ENCODE peak calls at places on chromosomes 6 and 20, in six cellular contexts. A is lower leg skin, M is neural progenitor cell, H is GM12865, W is uterus, D is ovary. K is an unnamed sample.

GRCh38 chr20:49282584-49283171 is 4.8 kb upstream of the ZNFX1 start:
- DNase-seq in M (peak), D (no peak), W (no peak), A (no peak), H (peak), K (no peak)

GRCh38 chr6:83536034-83536646 is 23.8 kb downstream of the PRSS35 start:
- DNase-seq in D (peak), A (no peak), H (peak), M (peak), W (no peak), K (peak)

GRCh38 chr6:155132617-155133016 is 131.2 kb upstream of the CLDN20 start:
- DNase-seq in D (no peak), M (no peak), A (peak), W (no peak), H (no peak), K (no peak)

GRCh38 chr20:9235518-9235917 is 166.6 kb downstream of the PLCB4 start:
- DNase-seq in A (no peak), D (no peak), H (no peak), M (no peak), W (no peak), K (no peak)

GRCh38 chr20:38458314-38458713 is 14.3 kb upstream of the RALGAPB start:
- DNase-seq in W (no peak), A (no peak), H (no peak), D (no peak), M (no peak), K (no peak)

GRCh38 chr6:170464524-170464979 is 88.6 kb downstream of the PSMB1 start:
- DNase-seq in D (no peak), H (peak), A (peak), W (no peak), M (no peak), K (no peak)

GRCh38 chr20:35902545-35902941 is 51.8 kb downstream of the SCAND1 start:
- DNase-seq in W (no peak), A (no peak), H (no peak), D (no peak), M (no peak), K (no peak)

GRCh38 chr6:117200067-117200466 is 65.3 kb upstream of the VGLL2 start:
- DNase-seq in W (no peak), H (no peak), M (no peak), D (no peak), A (no peak), K (no peak)

GRCh38 chr20:61980647-61981583 is 84.8 kb downstream of the TAF4 start:
- DNase-seq in W (no peak), M (peak), D (no peak), A (no peak), H (peak), K (peak)

GRCh38 chr6:30954631-30955366 is 14.0 kb downstream of the MUCL3 start:
- DNase-seq in A (no peak), D (no peak), M (no peak), W (no peak), H (no peak), K (no peak)

GRCh38 chr20:49612127-49612738 is 44.3 kb upstream of the PTGIS start:
- DNase-seq in H (no peak), M (no peak), A (no peak), W (no peak), D (no peak), K (no peak)

GRCh38 chr6:142784344-142784743 is 160.6 kb downstream of the HIVEP2 start:
- DNase-seq in D (no peak), W (no peak), H (peak), A (no peak), M (no peak), K (no peak)

DNA sequence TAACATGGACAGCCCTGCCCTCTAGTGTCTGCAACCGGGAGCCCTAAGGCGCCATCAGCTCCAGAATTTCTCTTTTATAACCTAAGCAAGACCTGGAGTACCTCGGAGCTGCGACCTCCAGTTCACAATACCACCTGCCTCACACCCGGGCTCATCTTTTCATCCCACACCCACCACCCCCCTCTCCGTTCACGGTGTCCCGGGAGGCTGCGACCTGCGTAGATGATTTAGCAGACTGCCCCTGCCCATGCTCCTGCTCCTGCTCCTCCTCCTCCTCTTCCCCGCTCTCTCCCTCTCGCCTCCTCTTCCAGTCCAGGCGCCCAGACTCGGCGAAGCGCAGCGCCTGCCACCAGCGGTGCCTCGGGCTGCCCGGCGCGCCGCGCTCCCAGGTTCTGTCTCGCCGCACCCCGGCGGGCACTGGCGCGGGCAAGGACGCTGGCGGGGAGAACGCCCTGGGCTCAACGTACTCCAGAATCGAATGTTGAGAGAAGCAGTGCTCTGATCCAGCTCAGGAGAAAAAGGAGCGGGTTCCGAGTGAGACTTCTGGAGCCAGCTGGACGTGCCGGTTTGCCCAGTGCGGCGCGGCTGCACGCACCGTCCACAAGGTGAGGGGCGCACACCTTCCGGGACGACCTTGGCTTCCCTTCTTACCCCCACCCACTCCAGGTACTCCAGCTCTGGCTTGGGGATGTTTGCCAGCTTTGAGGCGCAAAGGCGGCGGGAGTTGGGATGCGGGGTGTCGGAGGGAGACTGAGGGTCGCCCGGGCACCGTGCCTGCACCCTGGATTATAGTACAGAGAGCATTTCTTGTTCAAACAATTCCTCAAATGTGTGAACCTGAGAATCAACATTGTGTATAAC is at the start of gene HTR1E:
- DNase-seq in M (peak), A (no peak), D (peak), W (peak), H (peak), K (peak)
- H3K4me3 ChIP-seq in M (peak), A (no peak), D (peak), W (peak), H (no peak), K (no peak)

GRCh38 chr6:128417698-128418097 is 102.7 kb downstream of the PTPRK start:
- DNase-seq in H (no peak), A (no peak), M (no peak), W (no peak), D (no peak), K (no peak)
- H3K4me3 ChIP-seq in H (no peak), A (no peak), M (no peak), W (no peak), D (no peak), K (no peak)

GRCh38 chr20:59269396-59270025 is 30.9 kb upstream of the EDN3 start:
- DNase-seq in M (peak), H (no peak), A (no peak), D (no peak), W (no peak), K (no peak)

GRCh38 chr20:59273699-59274380 is 26.6 kb upstream of the EDN3 start:
- DNase-seq in D (no peak), A (no peak), H (no peak), W (no peak), M (no peak), K (no peak)

GRCh38 chr20:59268827-59269226 is 31.6 kb upstream of the EDN3 start:
- DNase-seq in A (no peak), H (no peak), D (no peak), M (peak), W (no peak), K (no peak)

GRCh38 chr20:59265298-59265697 is 35.1 kb upstream of the EDN3 start:
- DNase-seq in D (no peak), A (no peak), M (no peak), W (no peak), H (no peak), K (no peak)

GRCh38 chr20:59270380-59270779 is 30.0 kb upstream of the EDN3 start:
- DNase-seq in H (no peak), W (no peak), M (no peak), D (no peak), A (no peak), K (no peak)
- H3K4me3 ChIP-seq in H (no peak), W (no peak), M (no peak), D (no peak), A (no peak), K (no peak)

GRCh38 chr6:149392535-149392934 is 7.5 kb upstream of the SUMO4 start:
- DNase-seq in M (no peak), W (no peak), A (no peak), D (no peak), H (no peak), K (no peak)
- H3K4me3 ChIP-seq in M (no peak), W (no peak), A (no peak), D (no peak), H (no peak), K (no peak)

DNA sequence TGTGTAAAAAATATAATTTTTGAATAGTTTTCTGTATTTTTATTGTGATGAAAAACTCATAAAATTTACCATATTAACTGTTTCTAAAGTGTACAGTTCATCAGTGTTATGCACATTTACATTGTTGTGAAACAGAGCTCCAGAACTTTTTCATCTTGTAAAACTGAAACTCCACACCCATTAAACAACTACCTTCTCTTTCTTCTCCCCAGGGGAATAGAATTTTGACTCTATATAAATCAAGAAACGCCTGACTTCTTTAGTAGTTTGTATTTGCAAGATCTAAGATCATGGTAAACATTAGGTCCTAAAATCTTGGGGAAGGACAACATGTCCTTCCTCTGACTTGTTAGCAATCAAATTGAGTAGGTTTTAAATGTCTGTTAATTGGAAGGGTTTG is 9.1 kb downstream of the ANKRD66 start:
- DNase-seq in H (no peak), M (no peak), A (no peak), D (no peak), W (no peak), K (no peak)
- H3K4me3 ChIP-seq in H (no peak), M (no peak), A (no peak), D (no peak), W (no peak), K (no peak)